ENCODE peak calls at places on chromosomes 3 and 15, in six cellular contexts. I is mesenchymal stem cell, Q is neuronal stem cell, G is H1, Y is IMR-90, S is trophoblast cell. U is an unnamed sample.

GRCh38 chr15:75029378-75030022 is 6.1 kb downstream of the PPCDC start:
- DNase-seq in I (peak; percentile 85), Q (peak; percentile 86), G (peak; percentile 61), Y (peak; percentile 79), S (peak; percentile 79), U (peak; percentile 88)

GRCh38 chr15:37098468-37099320 is 1.7 kb downstream of the MEIS2 start:
- DNase-seq in I (peak; percentile 46), Q (peak; percentile 31), G (no peak), Y (peak; percentile 35), S (peak; percentile 27), U (peak; percentile 39)

GRCh38 chr3:170560717-170561382 is 25.0 kb downstream of the SLC7A14 start:
- DNase-seq in I (no peak), Q (no peak), G (no peak), Y (no peak), S (no peak), U (no peak)

GRCh38 chr3:65831733-65832425 is 206.8 kb downstream of the MAGI1 start:
- DNase-seq in I (no peak), Q (no peak), G (no peak), Y (peak; percentile 40), S (no peak), U (no peak)

GRCh38 chr3:156382458-156383346 is 172.2 kb downstream of the SSR3 start:
- DNase-seq in I (peak; percentile 30), Q (no peak), G (no peak), Y (peak; percentile 41), S (peak; percentile 54), U (peak; percentile 70)

GRCh38 chr3:42802876-42803799 is 1.2 kb downstream of the HIGD1A start:
- DNase-seq in I (peak; percentile 52), Q (peak; percentile 36), G (no peak), Y (peak; percentile 22), S (peak; percentile 2), U (peak; percentile 34)

GRCh38 chr3:176920806-176921205 is 276.5 kb downstream of the TBL1XR1 start:
- DNase-seq in I (no peak), Q (no peak), G (no peak), Y (peak; percentile 13), S (no peak), U (no peak)

GRCh38 chr3:52144034-52144795 is 10.0 kb downstream of the POC1A start:
- DNase-seq in I (peak; percentile 79), Q (peak; percentile 75), G (peak; percentile 54), Y (peak; percentile 77), S (peak; percentile 61), U (peak; percentile 82)

GRCh38 chr3:188812198-188812597 is 359.6 kb upstream of the TPRG1 start:
- DNase-seq in I (no peak), Q (no peak), G (no peak), Y (peak; percentile 29), S (no peak), U (no peak)

GRCh38 chr15:27059610-27060202 is 88.7 kb downstream of the GABRG3 start:
- DNase-seq in I (peak; percentile 10), Q (peak; percentile 38), G (peak; percentile 13), Y (peak; percentile 11), S (no peak), U (peak; percentile 79)

GRCh38 chr3:42264399-42265058 is 1.5 kb downstream of the CCK start:
- DNase-seq in I (no peak), Q (no peak), G (no peak), Y (peak; percentile 16), S (no peak), U (peak; percentile 81)

GRCh38 chr3:197168606-197169005 is 129.8 kb downstream of the DLG1 start:
- DNase-seq in I (peak; percentile 60), Q (no peak), G (no peak), Y (peak; percentile 38), S (no peak), U (no peak)

GRCh38 chr3:99896482-99896881 is 78.8 kb downstream of the CMSS1 start:
- DNase-seq in I (no peak), Q (no peak), G (no peak), Y (no peak), S (no peak), U (no peak)

GRCh38 chr15:44011238-44011873 is 183.7 kb downstream of the FRMD5 start:
- DNase-seq in I (no peak), Q (no peak), G (no peak), Y (no peak), S (no peak), U (no peak)

GRCh38 chr15:99993681-99994131 is 260.5 kb upstream of the LYSMD4 start:
- DNase-seq in I (no peak), Q (no peak), G (no peak), Y (no peak), S (no peak), U (no peak)

GRCh38 chr3:43879166-43879565 is 188.4 kb downstream of the ABHD5 start:
- DNase-seq in I (no peak), Q (peak; percentile 48), G (no peak), Y (no peak), S (peak; percentile 20), U (peak; percentile 88)

GRCh38 chr15:47331796-47332480 is 385.4 kb upstream of the SEMA6D start:
- DNase-seq in I (peak; percentile 94), Q (no peak), G (no peak), Y (peak; percentile 83), S (no peak), U (no peak)

GRCh38 chr15:71686221-71687050 is 123.9 kb upstream of the NR2E3 start:
- DNase-seq in I (no peak), Q (no peak), G (no peak), Y (no peak), S (no peak), U (no peak)

GRCh38 chr3:72329354-72329753 is 518.9 kb downstream of the SHQ1 start:
- DNase-seq in I (no peak), Q (no peak), G (no peak), Y (no peak), S (no peak), U (peak; percentile 47)

GRCh38 chr15:33789141-33789540 is 179.2 kb upstream of the CHRM5 start:
- DNase-seq in I (peak; percentile 36), Q (no peak), G (no peak), Y (peak; percentile 36), S (no peak), U (no peak)

GRCh38 chr3:58034738-58035511 is 26.7 kb downstream of the FLNB start:
- DNase-seq in I (no peak), Q (no peak), G (no peak), Y (no peak), S (no peak), U (peak; percentile 55)

GRCh38 chr3:10366681-10367101 is 45.8 kb upstream of the SEC13 start:
- DNase-seq in I (peak; percentile 98), Q (no peak), G (no peak), Y (peak; percentile 100), S (no peak), U (no peak)

GRCh38 chr15:35078221-35078915 is 6.7 kb downstream of the NANOGP8 start:
- DNase-seq in I (peak; percentile 50), Q (peak; percentile 33), G (no peak), Y (peak; percentile 72), S (peak; percentile 21), U (peak; percentile 63)

GRCh38 chr3:149581681-149582349 is 76.0 kb downstream of the WWTR1 start:
- DNase-seq in I (peak; percentile 91), Q (no peak), G (no peak), Y (peak; percentile 89), S (no peak), U (no peak)

GRCh38 chr3:69161587-69162196 is 39.3 kb upstream of the LMOD3 start:
- DNase-seq in I (peak; percentile 57), Q (peak; percentile 40), G (no peak), Y (peak; percentile 53), S (peak; percentile 18), U (no peak)

GRCh38 chr3:37773471-37773870 is 88.2 kb upstream of the CTDSPL start:
- DNase-seq in I (no peak), Q (no peak), G (no peak), Y (no peak), S (no peak), U (no peak)

GRCh38 chr3:37768107-37768809 is 93.4 kb upstream of the CTDSPL start:
- DNase-seq in I (peak; percentile 20), Q (no peak), G (no peak), Y (peak; percentile 37), S (peak; percentile 2), U (no peak)

GRCh38 chr3:37772773-37773291 is 88.8 kb upstream of the CTDSPL start:
- DNase-seq in I (no peak), Q (no peak), G (no peak), Y (no peak), S (no peak), U (no peak)

GRCh38 chr3:37770938-37771918 is 90.5 kb upstream of the CTDSPL start:
- DNase-seq in I (no peak), Q (no peak), G (no peak), Y (no peak), S (no peak), U (no peak)

DNA sequence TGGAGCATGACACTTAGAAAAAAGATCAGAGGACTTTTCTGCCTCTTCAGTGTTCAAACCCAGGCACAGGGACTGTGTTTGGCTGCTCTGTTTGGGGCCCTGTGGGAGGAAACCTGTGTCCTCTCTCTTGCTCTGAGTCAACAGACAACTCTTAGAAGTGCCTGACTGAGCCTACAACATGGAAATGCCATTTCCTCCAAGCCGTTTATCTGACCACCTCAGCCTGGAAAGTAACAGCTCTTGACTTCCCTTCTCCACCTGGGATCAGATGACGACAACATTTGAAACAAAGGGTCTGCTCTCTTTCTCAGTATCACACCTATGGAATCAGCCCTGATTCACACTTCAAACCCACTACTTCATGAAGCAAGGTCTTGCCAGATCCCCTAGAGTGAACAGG is 91.3 kb upstream of the CTDSPL start:
- DNase-seq in I (no peak), Q (no peak), G (no peak), Y (no peak), S (no peak), U (no peak)
- H3K23ac ChIP-seq in I (peak overlapping the region; percentile 52), Q (no peak overlapping the region), G (no peak overlapping the region), Y (no peak overlapping the region), S (no peak overlapping the region), U (no peak overlapping the region)

GRCh38 chr3:31531465-31531991 is 1.2 kb upstream of the STT3B start:
- DNase-seq in I (no peak), Q (no peak), G (no peak), Y (peak; percentile 12), S (no peak), U (no peak)
- H2AFZ ChIP-seq in I (peak overlapping the region; percentile 56), Q (peak overlapping the region; percentile 98), G (peak overlapping the region; percentile 33), Y (peak overlapping the region; percentile 96), S (peak overlapping the region; percentile 66), U (no peak overlapping the region)

GRCh38 chr3:195208631-195209030 is 62.3 kb downstream of the XXYLT1 start:
- DNase-seq in I (no peak), Q (no peak), G (no peak), Y (no peak), S (no peak), U (no peak)
- H3K23ac ChIP-seq in I (no peak overlapping the region), Q (no peak overlapping the region), G (no peak overlapping the region), Y (peak overlapping the region; percentile 91), S (no peak overlapping the region), U (no peak overlapping the region)

GRCh38 chr3:40615916-40616315 is 91.2 kb downstream of the ZNF621 start:
- DNase-seq in I (no peak), Q (no peak), G (no peak), Y (no peak), S (no peak), U (no peak)

GRCh38 chr3:40618158-40618557 is 93.4 kb downstream of the ZNF621 start:
- DNase-seq in I (no peak), Q (no peak), G (no peak), Y (no peak), S (no peak), U (no peak)

GRCh38 chr3:40617084-40617483 is 92.3 kb downstream of the ZNF621 start:
- DNase-seq in I (no peak), Q (no peak), G (no peak), Y (no peak), S (no peak), U (no peak)

GRCh38 chr3:40615110-40615915 is 90.6 kb downstream of the ZNF621 start:
- DNase-seq in I (no peak), Q (peak; percentile 69), G (peak; percentile 17), Y (no peak), S (no peak), U (peak; percentile 76)

GRCh38 chr3:40616420-40616819 is 91.7 kb downstream of the ZNF621 start:
- DNase-seq in I (no peak), Q (no peak), G (no peak), Y (no peak), S (no peak), U (no peak)
- H2AFZ ChIP-seq in I (no peak overlapping the region), Q (peak overlapping the region; percentile 90), G (peak overlapping the region; percentile 48), Y (no peak overlapping the region), S (no peak overlapping the region), U (no peak overlapping the region)

U was measured in H9.